ENCODE peak calls at places on chromosomes 1 and 21, in five cellular contexts. I is A549, O is thoracic aorta, J is lung, N is esophagus squamous epithelium. P is an unnamed sample.

GRCh38 chr21:29351691-29352090 is 53.0 kb downstream of the BACH1 start:
- DNase-seq in O (no peak), J (peak), I (no peak), N (no peak), P (no peak)

GRCh38 chr1:236893626-236894545 is 98.8 kb downstream of the MTR start:
- DNase-seq in O (no peak), J (no peak), N (no peak), I (no peak), P (no peak)

GRCh38 chr1:113783254-113784103 is 24.2 kb upstream of the PHTF1 start:
- DNase-seq in O (no peak), J (peak), I (no peak), N (no peak), P (no peak)

GRCh38 chr1:242774256-242774655 is 249.8 kb upstream of the PLD5 start:
- DNase-seq in N (no peak), J (no peak), I (no peak), O (no peak), P (no peak)

GRCh38 chr1:8661185-8662110 is 156.0 kb downstream of the RERE start:
- DNase-seq in O (peak), I (no peak), N (no peak), J (no peak), P (no peak)

GRCh38 chr1:172678990-172679772 is 20.3 kb downstream of the FASLG start:
- DNase-seq in N (no peak), J (no peak), I (no peak), O (no peak), P (no peak)

GRCh38 chr1:66003690-66004089 is 211.0 kb downstream of the PDE4B start:
- DNase-seq in I (no peak), J (no peak), O (no peak), N (no peak), P (no peak)

GRCh38 chr1:2974701-2975301 is 46.5 kb upstream of the ACTRT2 start:
- DNase-seq in J (no peak), N (no peak), I (no peak), O (no peak), P (no peak)

GRCh38 chr21:44686843-44687561 is 5.0 kb upstream of the KRTAP12-1 start:
- DNase-seq in I (no peak), O (no peak), N (no peak), J (peak), P (no peak)

GRCh38 chr1:81364075-81364474 is 436.7 kb upstream of the ADGRL2 start:
- DNase-seq in N (no peak), O (no peak), I (no peak), J (no peak), P (no peak)

DNA sequence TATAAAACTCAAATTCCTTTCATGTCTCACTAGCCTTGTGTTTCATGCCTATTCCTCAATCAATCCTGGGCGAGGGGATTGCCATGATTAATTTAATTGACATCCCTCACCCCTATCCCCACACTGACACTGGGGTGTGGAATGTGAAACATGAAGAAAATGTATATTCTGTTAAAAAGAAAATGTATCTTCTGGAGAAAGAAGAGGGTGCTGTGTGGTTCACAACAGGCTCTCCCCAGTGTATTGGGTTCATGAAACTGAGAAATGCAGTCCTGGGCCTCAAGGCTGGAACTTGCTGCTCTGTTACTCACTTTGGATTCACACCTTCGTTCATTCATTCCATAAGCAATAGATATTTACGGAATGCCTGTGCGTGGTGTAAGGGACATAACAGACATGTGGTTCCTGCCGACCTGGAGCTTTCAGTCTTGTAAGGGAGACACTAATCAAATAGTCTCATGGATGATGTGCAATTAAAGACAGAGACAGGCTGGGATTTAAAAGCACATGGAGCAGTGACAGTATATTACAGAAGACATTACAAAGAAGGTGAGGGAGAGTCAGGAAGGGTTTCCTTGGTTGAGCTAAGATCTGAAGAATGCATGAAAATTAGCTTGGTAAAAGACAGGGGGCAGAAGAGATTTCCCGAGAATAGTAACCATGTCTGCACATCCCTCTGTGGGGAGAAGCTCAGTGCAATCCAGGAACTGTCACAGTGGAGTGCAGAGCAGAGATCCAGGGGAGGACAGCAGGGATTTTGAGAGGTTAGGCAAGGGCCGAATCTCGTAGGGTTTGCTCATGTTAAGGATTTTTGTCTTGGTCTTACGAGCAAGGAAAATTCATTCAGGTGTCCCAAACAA is 32.2 kb downstream of the SERTAD4 start:
- DNase-seq in J (no peak), O (no peak), I (peak), N (no peak), P (no peak)
- TF ChIP-seq CTCF in J (no peak), O (no peak), I (no peak), N (no peak), P (no peak)

GRCh38 chr1:95386371-95386770 is 152.4 kb downstream of the RWDD3 start:
- DNase-seq in J (no peak), I (no peak), N (no peak), O (no peak), P (no peak)
- TF ChIP-seq CTCF in J (no peak), I (no peak), N (no peak), O (no peak), P (no peak)

DNA sequence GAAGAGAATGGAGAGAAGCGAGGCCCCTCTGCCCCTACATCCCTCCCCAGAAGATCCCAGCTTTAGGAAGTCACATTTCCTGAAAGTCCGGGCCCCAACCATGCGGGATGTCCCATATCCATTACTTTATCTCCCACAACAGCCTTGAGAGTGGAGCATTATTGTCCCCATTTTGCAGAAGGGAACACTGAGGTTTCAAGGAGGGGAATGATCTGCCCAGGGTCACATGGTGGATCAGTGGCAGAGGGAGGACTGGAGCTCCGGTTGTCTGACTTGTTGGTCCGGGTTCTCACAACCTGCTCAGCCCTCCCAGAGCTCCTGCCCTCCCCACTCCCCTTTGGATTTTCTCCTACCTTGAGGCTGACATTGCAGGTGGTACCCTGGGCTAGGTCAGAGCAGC is 2.2 kb upstream of the CRYBG2 start:
- DNase-seq in O (no peak), N (no peak), J (no peak), I (no peak), P (no peak)
- TF ChIP-seq CTCF in O (no peak), N (no peak), J (no peak), I (no peak), P (no peak)

GRCh38 chr1:14781811-14782210 is 183.3 kb downstream of the KAZN start:
- DNase-seq in J (no peak), I (no peak), O (no peak), N (no peak), P (no peak)

GRCh38 chr1:14784790-14785773 is 186.6 kb downstream of the KAZN start:
- DNase-seq in O (no peak), I (no peak), J (no peak), N (no peak), P (no peak)

GRCh38 chr1:14783592-14783886 is 185.1 kb downstream of the KAZN start:
- DNase-seq in I (no peak), N (no peak), J (no peak), O (no peak), P (no peak)

GRCh38 chr1:14780271-14780670 is 181.8 kb downstream of the KAZN start:
- DNase-seq in I (no peak), J (no peak), N (no peak), O (no peak), P (no peak)

DNA sequence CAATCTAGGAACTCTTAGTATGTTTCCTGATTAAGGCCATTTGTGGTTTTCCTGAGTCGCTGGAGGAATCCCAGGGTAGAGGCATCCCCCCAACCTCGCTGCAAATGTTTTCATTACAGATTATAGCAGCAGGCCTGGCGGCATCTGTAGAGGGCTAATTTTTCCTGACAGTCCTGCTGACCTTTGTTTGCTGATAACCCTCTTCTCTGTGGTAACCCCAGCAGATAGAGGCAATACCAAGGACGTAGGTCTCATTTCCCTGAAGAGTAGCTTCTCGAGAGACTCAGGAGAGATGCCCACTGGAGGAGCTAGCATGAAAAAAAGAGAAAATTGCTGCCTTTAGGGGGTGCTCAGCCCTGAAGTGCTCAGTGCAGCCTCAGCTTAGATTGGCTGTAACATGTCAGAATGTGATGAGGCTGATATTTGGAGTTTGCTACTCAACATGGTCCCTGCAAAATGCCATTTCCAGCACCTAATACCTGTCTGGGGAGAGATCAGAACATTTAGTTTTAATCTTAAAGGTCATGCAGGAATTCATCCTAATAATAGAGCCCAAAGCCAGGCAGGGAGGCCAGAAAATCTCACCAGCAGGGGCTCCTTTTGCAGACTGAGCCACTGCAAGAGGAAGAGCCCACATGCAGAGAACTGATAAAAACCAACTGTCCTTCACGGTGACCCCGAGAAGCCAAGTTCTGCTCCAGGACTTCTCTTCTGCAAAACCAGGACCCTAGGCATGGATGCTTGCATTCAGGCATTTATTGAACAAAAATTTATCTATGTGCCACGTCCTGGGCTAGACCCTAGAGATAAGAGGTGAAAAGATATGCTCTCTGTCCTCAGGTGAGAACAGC is 184.5 kb downstream of the KAZN start:
- DNase-seq in J (no peak), I (no peak), N (no peak), O (no peak), P (no peak)
- TF ChIP-seq CTCF in J (no peak), I (no peak), N (no peak), O (no peak), P (no peak)

DNA sequence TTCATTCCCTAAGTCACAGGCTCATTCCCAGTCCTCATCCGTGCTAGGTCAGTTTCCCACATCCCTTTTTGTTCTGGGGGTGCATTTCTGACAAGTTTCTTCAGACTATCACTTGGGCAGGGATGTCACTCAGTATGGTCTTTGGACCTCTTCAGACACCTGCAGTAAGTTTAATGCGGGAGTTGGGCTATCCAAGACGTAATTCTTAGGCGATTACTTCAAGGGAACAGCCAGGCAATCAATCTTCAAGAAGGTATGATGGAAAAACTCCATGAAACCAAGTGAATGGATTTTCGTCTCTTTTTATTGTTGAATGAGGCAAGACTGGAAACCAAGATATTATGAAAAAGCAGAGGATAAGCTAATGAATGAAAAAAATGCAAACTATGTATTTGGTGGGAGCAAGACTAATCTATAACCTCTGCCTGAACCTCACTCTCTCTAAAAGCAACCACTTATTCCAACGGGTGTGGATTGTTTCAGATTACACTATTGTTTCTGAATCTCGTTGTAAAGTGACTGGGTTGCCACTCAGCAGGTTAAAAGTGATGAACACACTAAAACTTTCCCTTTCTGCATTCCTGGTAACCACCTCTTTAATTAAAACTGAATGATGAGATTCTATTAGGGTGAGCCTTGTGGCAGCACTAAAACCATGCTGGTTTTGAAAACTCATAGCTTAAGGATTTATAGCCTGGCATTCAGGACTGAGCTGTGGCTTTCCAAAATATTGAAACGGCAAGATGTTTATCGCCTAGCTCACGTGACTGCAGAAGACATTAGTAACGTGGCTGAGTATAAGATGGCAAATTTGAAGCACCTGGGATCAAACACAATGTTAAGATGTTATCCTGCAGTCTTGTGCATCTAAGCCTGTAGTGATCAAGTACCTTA is 1.1 kb downstream of the RASAL2 start:
- DNase-seq in N (no peak), O (no peak), I (no peak), J (no peak), P (no peak)
- TF ChIP-seq CTCF in N (no peak), O (no peak), I (no peak), J (no peak), P (no peak)

P was measured in nephron progenitor cell.